ENCODE peak calls at places on chromosomes 5 and 9, in six cellular contexts. One of them, this sample, is unnamed.

GRCh38 chr9:110303136-110303535 is 34.5 kb downstream of the TXNDC8 start:
- DNase-seq in AG04450: no peak
- DNase-seq in SW480: no peak
- DNase-seq in NCI-H1417: no peak
- DNase-seq in RCC 7860: no peak
- DNase-seq in body of pancreas: no peak
- DNase-seq in this sample: no peak

GRCh38 chr5:176497852-176498251 is 39.4 kb downstream of the RNF44 start:
- DNase-seq in RCC 7860: no peak
- DNase-seq in SW480: peak
- DNase-seq in body of pancreas: no peak
- DNase-seq in AG04450: no peak
- DNase-seq in NCI-H1417: no peak
- DNase-seq in this sample: no peak

GRCh38 chr5:112247930-112248329 is 171.1 kb downstream of the EPB41L4A start:
- DNase-seq in AG04450: no peak
- DNase-seq in NCI-H1417: no peak
- DNase-seq in RCC 7860: no peak
- DNase-seq in body of pancreas: no peak
- DNase-seq in SW480: no peak
- DNase-seq in this sample: no peak

GRCh38 chr9:98142182-98142924 is 23.3 kb upstream of the TRIM14 start:
- DNase-seq in RCC 7860: no peak
- DNase-seq in body of pancreas: peak
- DNase-seq in NCI-H1417: no peak
- DNase-seq in AG04450: no peak
- DNase-seq in SW480: no peak
- DNase-seq in this sample: peak

GRCh38 chr9:107750741-107751521 is 261.4 kb upstream of the KLF4 start:
- DNase-seq in RCC 7860: peak
- DNase-seq in body of pancreas: peak
- DNase-seq in SW480: peak
- DNase-seq in AG04450: peak
- DNase-seq in NCI-H1417: no peak
- DNase-seq in this sample: peak

GRCh38 chr5:110738812-110739651 is at the start of gene SLC25A46:
- DNase-seq in NCI-H1417: peak
- DNase-seq in AG04450: peak
- DNase-seq in SW480: peak
- DNase-seq in RCC 7860: peak
- DNase-seq in body of pancreas: peak
- DNase-seq in this sample: peak

GRCh38 chr5:14873093-14873492 is 1.5 kb upstream of the ANKH start:
- DNase-seq in body of pancreas: no peak
- DNase-seq in RCC 7860: no peak
- DNase-seq in SW480: no peak
- DNase-seq in AG04450: no peak
- DNase-seq in NCI-H1417: no peak
- DNase-seq in this sample: no peak

GRCh38 chr9:137077010-137077747 is at the start of gene UAP1L1:
- DNase-seq in NCI-H1417: peak
- DNase-seq in SW480: peak
- DNase-seq in AG04450: no peak
- DNase-seq in RCC 7860: peak
- DNase-seq in body of pancreas: peak
- DNase-seq in this sample: peak

GRCh38 chr9:130626249-130626982 is 38.0 kb upstream of the PRDM12 start:
- DNase-seq in RCC 7860: no peak
- DNase-seq in body of pancreas: no peak
- DNase-seq in NCI-H1417: no peak
- DNase-seq in SW480: no peak
- DNase-seq in AG04450: no peak
- DNase-seq in this sample: no peak

GRCh38 chr5:136182618-136183017 is 10.3 kb downstream of the SMIM32 start:
- DNase-seq in SW480: no peak
- DNase-seq in body of pancreas: no peak
- DNase-seq in RCC 7860: no peak
- DNase-seq in NCI-H1417: no peak
- DNase-seq in AG04450: no peak
- DNase-seq in this sample: no peak

GRCh38 chr5:6026766-6027165 is 351.6 kb downstream of the MED10 start:
- DNase-seq in body of pancreas: peak
- DNase-seq in RCC 7860: no peak
- DNase-seq in AG04450: no peak
- DNase-seq in NCI-H1417: no peak
- DNase-seq in SW480: no peak
- DNase-seq in this sample: no peak

GRCh38 chr5:73338201-73339126 is 110.1 kb downstream of the FOXD1 start:
- DNase-seq in NCI-H1417: peak
- DNase-seq in body of pancreas: peak
- DNase-seq in SW480: no peak
- DNase-seq in AG04450: peak
- DNase-seq in RCC 7860: no peak
- DNase-seq in this sample: no peak

This sample was measured in Calu3.